ENCODE peak calls at places on chromosomes 6 and 20, in five cellular contexts. U is hepatocyte, W is fibroblast of lung, J is Peyer's patch, X is right atrium auricular region. T is an unnamed sample.

GRCh38 chr6:125983246-125983945 is 2.9 kb upstream of the TRMT11 start:
- DNase-seq in U (no peak), W (peak; percentile 85), J (no peak), X (no peak), T (no peak)

GRCh38 chr20:9996944-9997343 is 37.8 kb upstream of the ANKEF1 start:
- DNase-seq in U (no peak), W (peak; percentile 43), J (no peak), X (no peak), T (no peak)

GRCh38 chr6:28212510-28213212 is 12.4 kb upstream of the ZSCAN9 start:
- DNase-seq in U (peak; percentile 62), W (peak; percentile 90), J (peak; percentile 58), X (no peak), T (peak; percentile 95)

GRCh38 chr6:29813809-29814208 is 13.8 kb upstream of the HLA-G start:
- DNase-seq in U (no peak), W (no peak), J (no peak), X (no peak), T (no peak)

GRCh38 chr6:134908906-134909516 is 40.9 kb downstream of the ALDH8A1 start:
- DNase-seq in U (peak; percentile 59), W (peak; percentile 98), J (no peak), X (peak; percentile 91), T (no peak)

GRCh38 chr20:37142708-37143107 is 36.4 kb upstream of the RPN2 start:
- DNase-seq in U (peak; percentile 22), W (no peak), J (no peak), X (no peak), T (no peak)

GRCh38 chr6:20286968-20287565 is 74.8 kb upstream of the MBOAT1 start:
- DNase-seq in U (no peak), W (peak; percentile 9), J (no peak), X (no peak), T (no peak)

GRCh38 chr6:44475779-44476434 is 88.4 kb downstream of the CDC5L start:
- DNase-seq in U (peak; percentile 92), W (peak; percentile 68), J (peak; percentile 85), X (peak; percentile 73), T (peak; percentile 98)

GRCh38 chr20:64079273-64080012 is at the start of gene RGS19:
- DNase-seq in U (peak; percentile 89), W (peak; percentile 44), J (peak; percentile 71), X (no peak), T (peak; percentile 88)

GRCh38 chr6:150150821-150151646 is 8.2 kb downstream of the PPP1R14C start:
- DNase-seq in U (no peak), W (no peak), J (no peak), X (no peak), T (no peak)

GRCh38 chr20:1301031-1301529 is 27.9 kb downstream of the SDCBP2 start:
- DNase-seq in U (no peak), W (peak; percentile 53), J (peak; percentile 35), X (no peak), T (peak; percentile 91)

GRCh38 chr6:29552512-29553051 is 7.0 kb downstream of the UBD start:
- DNase-seq in U (peak; percentile 42), W (peak; percentile 81), J (no peak), X (no peak), T (no peak)

GRCh38 chr6:80336906-80337305 is 230.4 kb downstream of the BCKDHB start:
- DNase-seq in U (no peak), W (no peak), J (no peak), X (no peak), T (no peak)

GRCh38 chr6:22512716-22513452 is 56.5 kb upstream of the HDGFL1 start:
- DNase-seq in U (peak; percentile 12), W (peak; percentile 76), J (no peak), X (no peak), T (no peak)

GRCh38 chr6:138099832-138100231 is 7.4 kb downstream of the PERP start:
- DNase-seq in U (peak; percentile 34), W (peak; percentile 48), J (no peak), X (no peak), T (no peak)

GRCh38 chr20:50588034-50588736 is 78.0 kb downstream of the PTPN1 start:
- DNase-seq in U (peak; percentile 83), W (peak; percentile 59), J (peak; percentile 85), X (peak; percentile 66), T (peak; percentile 95)

GRCh38 chr6:39088331-39088730 is 26.7 kb downstream of the SAYSD1 start:
- DNase-seq in U (peak; percentile 85), W (peak; percentile 83), J (no peak), X (no peak), T (peak; percentile 91)

GRCh38 chr6:87029711-87030314 is 65.1 kb downstream of the CGA start:
- DNase-seq in U (peak; percentile 75), W (peak; percentile 77), J (no peak), X (no peak), T (no peak)

GRCh38 chr6:78611886-78612480 is 255.4 kb upstream of the IRAK1BP1 start:
- DNase-seq in U (no peak), W (peak; percentile 24), J (no peak), X (no peak), T (no peak)

GRCh38 chr6:93727447-93727846 is 308.1 kb upstream of the EPHA7 start:
- DNase-seq in U (no peak), W (peak; percentile 56), J (no peak), X (no peak), T (no peak)

GRCh38 chr20:4613718-4614620 is 107.7 kb upstream of the PRND start:
- DNase-seq in U (no peak), W (peak; percentile 34), J (no peak), X (peak; percentile 72), T (peak; percentile 84)

GRCh38 chr6:119078449-119079287 is at the start of gene FAM184A:
- DNase-seq in U (peak; percentile 87), W (peak; percentile 63), J (peak; percentile 80), X (no peak), T (peak; percentile 88)

GRCh38 chr6:131293472-131293911 is 158.2 kb downstream of the AKAP7 start:
- DNase-seq in U (peak; percentile 12), W (no peak), J (no peak), X (no peak), T (peak; percentile 67)

GRCh38 chr6:40419881-40420705 is 167.1 kb downstream of the LRFN2 start:
- DNase-seq in U (no peak), W (no peak), J (no peak), X (no peak), T (peak; percentile 53)

GRCh38 chr6:16276991-16277981 is 38.9 kb downstream of the GMPR start:
- DNase-seq in U (peak; percentile 94), W (peak; percentile 84), J (peak; percentile 81), X (peak; percentile 79), T (peak; percentile 95)
- TF ChIP-seq CTCF in U (peak; percentile 63), W (peak; percentile 57), J (no peak), X (no peak), T (peak; percentile 80)

GRCh38 chr20:58146761-58147160 is 81.7 kb downstream of the ANKRD60 start:
- DNase-seq in U (no peak), W (no peak), J (no peak), X (no peak), T (no peak)

GRCh38 chr20:58147628-58148370 is 80.7 kb downstream of the ANKRD60 start:
- DNase-seq in U (no peak), W (no peak), J (no peak), X (no peak), T (peak; percentile 57)

GRCh38 chr20:58150772-58151171 is 77.7 kb downstream of the ANKRD60 start:
- DNase-seq in U (peak; percentile 46), W (no peak), J (peak; percentile 57), X (no peak), T (peak; percentile 87)

GRCh38 chr20:58148891-58149290 is 79.6 kb downstream of the ANKRD60 start:
- DNase-seq in U (no peak), W (no peak), J (no peak), X (no peak), T (no peak)

GRCh38 chr20:58149412-58150091 is 78.9 kb downstream of the ANKRD60 start:
- DNase-seq in U (no peak), W (no peak), J (no peak), X (no peak), T (no peak)
- H3K27me3 ChIP-seq in U (peaks cover 42% of the 10 kb centered on the region), W (peaks cover 5% of the 10 kb centered on the region), J (no peaks in the 10 kb centered on the region), X (peaks cover 7% of the 10 kb centered on the region), T (no peaks in the 10 kb centered on the region)

GRCh38 chr20:62602550-62602949 is 39.8 kb upstream of the SLCO4A1 start:
- DNase-seq in U (no peak), W (no peak), J (no peak), X (no peak), T (no peak)
- H3K4me1 ChIP-seq in U (peaks cover 8% of the 10 kb centered on the region), W (peaks cover 10% of the 10 kb centered on the region), J (no peaks in the 10 kb centered on the region), X (peaks cover 39% of the 10 kb centered on the region), T (no peaks in the 10 kb centered on the region)

DNA sequence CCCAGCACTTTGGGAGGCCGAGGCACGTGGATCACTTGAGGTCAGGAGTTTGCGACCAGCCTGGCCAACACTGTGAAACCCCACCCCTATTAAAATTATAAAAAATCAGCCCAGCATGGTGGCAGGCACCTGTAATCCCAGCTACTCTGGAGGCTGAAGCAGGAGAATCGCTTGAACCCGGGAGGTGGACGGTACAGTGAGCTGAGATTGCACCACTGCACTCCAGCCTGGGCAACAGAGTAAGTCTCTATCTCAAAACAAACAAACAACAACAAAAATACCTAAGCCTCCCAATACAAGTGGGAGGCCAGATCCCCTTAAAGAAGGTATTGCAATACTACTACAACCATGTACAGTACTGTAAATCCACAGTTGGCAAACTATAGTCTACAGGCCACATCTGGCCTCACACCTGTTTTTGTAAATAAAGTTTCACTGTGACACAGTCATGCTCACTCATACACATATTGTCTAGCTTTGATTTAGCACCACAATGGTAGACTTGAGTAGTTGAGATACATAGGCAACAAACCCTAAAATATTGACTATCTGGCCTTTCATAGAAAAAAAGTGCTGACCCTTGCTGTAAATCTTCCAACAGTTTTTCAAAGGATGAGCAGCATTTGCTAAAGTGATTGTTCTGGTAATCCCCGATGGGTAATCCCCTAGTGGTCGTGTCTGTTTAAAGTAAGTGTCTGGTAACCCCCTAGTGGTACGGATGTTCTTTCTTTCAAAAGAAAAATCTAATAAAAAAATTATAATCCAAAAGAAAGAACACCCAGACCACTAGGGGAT is 202.0 kb downstream of the RNGTT start:
- DNase-seq in U (no peak), W (no peak), J (no peak), X (no peak), T (no peak)
- TF ChIP-seq CTCF in U (no peak), W (no peak), J (no peak), X (no peak), T (peak; percentile 70)

DNA sequence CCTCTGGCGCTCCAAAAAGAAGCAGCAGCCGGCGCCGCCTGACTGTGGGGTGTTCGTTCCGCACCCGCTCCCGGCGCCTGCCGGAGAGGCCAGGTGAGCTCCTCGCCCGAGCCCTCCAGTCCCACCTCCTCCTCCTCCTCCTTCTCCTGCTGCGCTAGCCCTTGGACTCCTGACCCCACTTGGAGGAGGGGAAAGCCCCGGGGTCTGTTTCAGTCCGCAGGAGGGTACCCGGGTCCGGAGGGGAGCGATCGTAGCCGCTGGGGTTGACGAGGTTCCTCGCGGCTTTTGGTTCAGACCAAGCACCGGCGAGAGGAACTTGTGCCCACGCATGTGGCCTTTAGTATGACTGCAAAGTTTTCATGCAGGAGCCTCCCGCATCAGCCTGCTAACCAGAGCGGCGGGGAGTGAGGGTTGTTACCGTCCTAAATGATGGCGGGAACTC is 493 bp downstream of the CRYBG1 start:
- DNase-seq in U (peak; percentile 51), W (no peak), J (peak; percentile 67), X (no peak), T (peak; percentile 81)
- H3K27me3 ChIP-seq in U (peaks cover 12% of the 10 kb centered on the region), W (peaks cover 26% of the 10 kb centered on the region), J (no peaks in the 10 kb centered on the region), X (no peaks in the 10 kb centered on the region), T (peaks cover 43% of the 10 kb centered on the region)

GRCh38 chr6:66094615-66095014 is 387.6 kb upstream of the EYS start:
- DNase-seq in U (no peak), W (no peak), J (no peak), X (no peak), T (no peak)
- H3K4me1 ChIP-seq in U (no peaks in the 10 kb centered on the region), W (no peaks in the 10 kb centered on the region), J (no peaks in the 10 kb centered on the region), X (no peaks in the 10 kb centered on the region), T (no peaks in the 10 kb centered on the region)

GRCh38 chr6:116078522-116078921 is 17.8 kb upstream of the FRK start:
- DNase-seq in U (no peak), W (no peak), J (no peak), X (no peak), T (no peak)
- TF ChIP-seq CTCF in U (no peak), W (no peak), J (no peak), X (no peak), T (peak; percentile 65)